ENCODE peak calls at places on chromosomes 16 and 17, in four cellular contexts. G, H, R and E are unnamed samples.

GRCh38 chr16:14628806-14629611 is 1.1 kb downstream of the PARN start:
- DNase-seq in G (no peak), H (no peak), R (no peak), E (no peak)

GRCh38 chr16:12159028-12159427 is 182.5 kb downstream of the SNX29 start:
- DNase-seq in G (no peak), H (no peak), R (no peak), E (no peak)

GRCh38 chr17:6755281-6755680 is 565 bp upstream of the XAF1 start:
- DNase-seq in G (no peak), H (no peak), R (no peak), E (no peak)

GRCh38 chr16:89061590-89062380 is 31.9 kb upstream of the ACSF3 start:
- DNase-seq in G (no peak), H (no peak), R (no peak), E (peak; percentile 20)

GRCh38 chr16:58411336-58411735 is 19.1 kb downstream of the GINS3 start:
- DNase-seq in G (no peak), H (no peak), R (no peak), E (no peak)

GRCh38 chr16:47299587-47299986 is 155.8 kb upstream of the NETO2 start:
- DNase-seq in G (no peak), H (no peak), R (no peak), E (no peak)

GRCh38 chr17:61144876-61145564 is 254.6 kb upstream of the TBX2 start:
- DNase-seq in G (no peak), H (no peak), R (no peak), E (no peak)

GRCh38 chr16:81647527-81647926 is 131.6 kb upstream of the PLCG2 start:
- DNase-seq in G (no peak), H (no peak), R (no peak), E (peak; percentile 54)

GRCh38 chr16:64957246-64957645 is 164.6 kb downstream of the CDH11 start:
- DNase-seq in G (no peak), H (no peak), R (no peak), E (no peak)

GRCh38 chr17:8053600-8053999 is 14.7 kb downstream of the ALOX15B start:
- DNase-seq in G (no peak), H (no peak), R (no peak), E (no peak)

GRCh38 chr16:65312071-65312470 is 190.2 kb upstream of the CDH11 start:
- DNase-seq in G (no peak), H (no peak), R (no peak), E (no peak)

GRCh38 chr16:57470683-57471082 is 8.2 kb downstream of the POLR2C start:
- DNase-seq in G (no peak), H (no peak), R (no peak), E (no peak)

GRCh38 chr17:38466346-38467315 is 38.4 kb downstream of the ARHGAP23 start:
- DNase-seq in G (no peak), H (no peak), R (no peak), E (no peak)

GRCh38 chr16:84585886-84586285 is 32.0 kb downstream of the COTL1 start:
- DNase-seq in G (no peak), H (no peak), R (peak; percentile 84), E (no peak)

GRCh38 chr17:32261937-32262510 is 3.6 kb upstream of the RHBDL3 start:
- DNase-seq in G (no peak), H (no peak), R (no peak), E (no peak)

GRCh38 chr16:85321856-85322271 is 209.6 kb upstream of the CIBAR2 start:
- DNase-seq in G (no peak), H (no peak), R (no peak), E (no peak)

GRCh38 chr16:81446318-81447275 is 2.0 kb downstream of the CMIP start:
- DNase-seq in G (no peak), H (no peak), R (peak; percentile 53), E (no peak)

GRCh38 chr17:50304781-50305404 is 30.6 kb downstream of the TMEM92 start:
- DNase-seq in G (no peak), H (no peak), R (no peak), E (no peak)

GRCh38 chr16:22092143-22092933 is at the start of gene VWA3A:
- DNase-seq in G (no peak), H (no peak), R (peak; percentile 64), E (no peak)

GRCh38 chr17:1562178-1562643 is 381 bp downstream of the PITPNA start:
- DNase-seq in G (no peak), H (no peak), R (no peak), E (no peak)

GRCh38 chr17:81867123-81867951 is 3.8 kb downstream of the ARHGDIA start:
- DNase-seq in G (peak; percentile 50), H (no peak), R (peak; percentile 64), E (no peak)

GRCh38 chr16:64751906-64752305 is 370.0 kb downstream of the CDH11 start:
- DNase-seq in G (no peak), H (no peak), R (no peak), E (no peak)

GRCh38 chr17:22512057-22512456 is 819.7 kb downstream of the KCNJ18 start:
- DNase-seq in G (no peak), H (no peak), R (no peak), E (no peak)

GRCh38 chr16:25855063-25855462 is 163.3 kb downstream of the HS3ST4 start:
- DNase-seq in G (no peak), H (no peak), R (no peak), E (peak; percentile 68)

GRCh38 chr17:54537656-54538055 is 363.0 kb upstream of the TOM1L1 start:
- DNase-seq in G (no peak), H (no peak), R (no peak), E (no peak)

GRCh38 chr16:89921699-89922476 is 1.3 kb upstream of the TUBB3 start:
- DNase-seq in G (peak; percentile 85), H (no peak), R (peak; percentile 69), E (peak; percentile 72)

GRCh38 chr17:76997981-76998531 is 129.9 kb downstream of the MGAT5B start:
- DNase-seq in G (no peak), H (peak; percentile 71), R (no peak), E (no peak)

GRCh38 chr16:57534337-57534880 is 2.0 kb downstream of the CCDC102A start:
- DNase-seq in G (no peak), H (no peak), R (peak; percentile 38), E (no peak)

GRCh38 chr17:30821751-30822723 is 2.5 kb downstream of the CRLF3 start:
- DNase-seq in G (no peak), H (no peak), R (no peak), E (no peak)

GRCh38 chr17:40350410-40351184 is 13.9 kb downstream of the GJD3 start:
- DNase-seq in G (no peak), H (no peak), R (no peak), E (no peak)

GRCh38 chr16:30132591-30132990 is 9.6 kb upstream of the MAPK3 start:
- DNase-seq in G (no peak), H (no peak), R (no peak), E (no peak)

GRCh38 chr16:25730396-25730795 is 38.6 kb downstream of the HS3ST4 start:
- DNase-seq in G (no peak), H (no peak), R (no peak), E (no peak)

GRCh38 chr17:75815399-75815798 is 28.8 kb downstream of the UNC13D start:
- DNase-seq in G (no peak), H (no peak), R (no peak), E (no peak)

GRCh38 chr17:32873114-32873513 is 3.8 kb downstream of the MYO1D start:
- DNase-seq in G (no peak), H (no peak), R (no peak), E (no peak)

GRCh38 chr17:42564815-42565522 is 1.9 kb upstream of the MLX start:
- DNase-seq in G (peak; percentile 85), H (no peak), R (no peak), E (no peak)

GRCh38 chr17:31385428-31386285 is 5.8 kb upstream of the RAB11FIP4 start:
- DNase-seq in G (no peak), H (no peak), R (peak; percentile 30), E (no peak)

GRCh38 chr17:75854111-75854748 is 905 bp downstream of the WBP2 start:
- DNase-seq in G (peak; percentile 50), H (no peak), R (no peak), E (no peak)

GRCh38 chr17:68600881-68601564 is at the start of gene FAM20A:
- DNase-seq in G (no peak), H (no peak), R (peak; percentile 67), E (no peak)

GRCh38 chr17:35084987-35085386 is 21.5 kb upstream of the RFFL start:
- DNase-seq in G (no peak), H (no peak), R (no peak), E (no peak)
- TF ChIP-seq YY1 in G (no peak), H (no peak), R (no peak), E (no peak)

GRCh38 chr17:78781339-78782304 is at the start of gene CYTH1:
- DNase-seq in G (no peak), H (no peak), R (peak; percentile 72), E (no peak)
- TF ChIP-seq SUZ12 in G (no peak), H (no peak), R (no peak), E (no peak)

DNA sequence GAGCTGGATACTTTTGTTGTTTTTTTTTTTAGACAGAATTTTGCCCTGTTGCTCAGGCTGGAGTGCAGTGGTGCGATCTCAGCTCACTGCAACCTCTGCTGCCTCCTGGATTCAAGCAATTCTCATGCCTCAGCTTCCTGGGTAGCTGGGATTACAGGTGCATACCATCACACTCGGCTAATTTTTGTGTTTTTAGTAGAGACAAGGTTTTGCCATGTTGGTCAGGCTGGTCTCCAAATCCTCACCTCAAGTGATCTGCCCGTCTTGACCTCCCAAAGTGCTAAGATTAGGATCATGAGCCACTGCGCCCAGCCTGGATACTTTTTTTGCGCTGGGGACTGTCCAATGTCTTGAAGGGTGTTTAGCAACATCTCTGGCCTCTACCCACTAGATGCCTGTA is 32.6 kb upstream of the XYLT1 start:
- DNase-seq in G (no peak), H (no peak), R (no peak), E (no peak)
- TF ChIP-seq YY1 in G (no peak), H (no peak), R (no peak), E (no peak)

GRCh38 chr16:3119701-3120408 is 7.5 kb downstream of the ZNF205 start:
- DNase-seq in G (no peak), H (no peak), R (no peak), E (no peak)
- TF ChIP-seq SUZ12 in G (no peak), H (no peak), R (no peak), E (no peak)

GRCh38 chr17:15368605-15369004 is 27.2 kb upstream of the TEKT3 start:
- DNase-seq in G (no peak), H (no peak), R (no peak), E (no peak)

GRCh38 chr17:15361151-15361550 is 19.8 kb upstream of the TEKT3 start:
- DNase-seq in G (no peak), H (no peak), R (no peak), E (no peak)

GRCh38 chr17:15363702-15364101 is 22.3 kb upstream of the TEKT3 start:
- DNase-seq in G (no peak), H (no peak), R (no peak), E (no peak)

GRCh38 chr17:15361592-15361991 is 20.2 kb upstream of the TEKT3 start:
- DNase-seq in G (no peak), H (no peak), R (no peak), E (no peak)

GRCh38 chr17:15364615-15365014 is 23.2 kb upstream of the TEKT3 start:
- DNase-seq in G (peak; percentile 33), H (no peak), R (no peak), E (no peak)
- TF ChIP-seq YY1 in G (no peak), H (no peak), R (no peak), E (no peak)